ENCODE peak calls at places on chromosomes 3 and 15, in four cellular contexts. One of them, this sample, is unnamed.

GRCh38 chr3:129370248-129370964 is 58.0 kb downstream of the EFCAB12 start:
- DNase-seq in heart left ventricle: no peak
- DNase-seq in renal cortical epithelial cell: no peak
- DNase-seq in kidney glomerular epithelial cell: no peak
- DNase-seq in this sample: no peak

GRCh38 chr3:136811701-136812100 is 7.2 kb upstream of the SLC35G2 start:
- DNase-seq in kidney glomerular epithelial cell: no peak
- DNase-seq in renal cortical epithelial cell: no peak
- DNase-seq in heart left ventricle: no peak
- DNase-seq in this sample: no peak

GRCh38 chr3:85081191-85081895 is 122.6 kb downstream of the CADM2 start:
- DNase-seq in renal cortical epithelial cell: peak
- DNase-seq in heart left ventricle: no peak
- DNase-seq in kidney glomerular epithelial cell: peak
- DNase-seq in this sample: no peak

GRCh38 chr3:42492508-42493080 is 9.8 kb upstream of the VIPR1 start:
- DNase-seq in heart left ventricle: peak
- DNase-seq in renal cortical epithelial cell: no peak
- DNase-seq in kidney glomerular epithelial cell: no peak
- DNase-seq in this sample: no peak

GRCh38 chr3:4533489-4534443 is 40.6 kb downstream of the ITPR1 start:
- DNase-seq in renal cortical epithelial cell: peak
- DNase-seq in heart left ventricle: no peak
- DNase-seq in kidney glomerular epithelial cell: no peak
- DNase-seq in this sample: no peak

GRCh38 chr15:30917013-30917412 is 13.3 kb downstream of the FAN1 start:
- DNase-seq in kidney glomerular epithelial cell: no peak
- DNase-seq in heart left ventricle: no peak
- DNase-seq in renal cortical epithelial cell: no peak
- DNase-seq in this sample: no peak

GRCh38 chr3:29144807-29145206 is 136.1 kb upstream of the RBMS3 start:
- DNase-seq in kidney glomerular epithelial cell: peak
- DNase-seq in renal cortical epithelial cell: peak
- DNase-seq in heart left ventricle: peak
- DNase-seq in this sample: peak

GRCh38 chr3:168684519-168684918 is 588.8 kb upstream of the GOLIM4 start:
- DNase-seq in heart left ventricle: no peak
- DNase-seq in kidney glomerular epithelial cell: no peak
- DNase-seq in renal cortical epithelial cell: no peak
- DNase-seq in this sample: no peak

GRCh38 chr3:42071720-42072582 is 19.2 kb upstream of the TRAK1 start:
- DNase-seq in heart left ventricle: peak
- DNase-seq in renal cortical epithelial cell: peak
- DNase-seq in kidney glomerular epithelial cell: peak
- DNase-seq in this sample: peak

GRCh38 chr3:18868911-18869689 is 279.2 kb upstream of the KCNH8 start:
- DNase-seq in kidney glomerular epithelial cell: no peak
- DNase-seq in renal cortical epithelial cell: no peak
- DNase-seq in heart left ventricle: no peak
- DNase-seq in this sample: no peak

GRCh38 chr3:38575279-38575843 is 74.1 kb downstream of the SCN5A start:
- DNase-seq in renal cortical epithelial cell: no peak
- DNase-seq in kidney glomerular epithelial cell: no peak
- DNase-seq in heart left ventricle: peak
- DNase-seq in this sample: peak

GRCh38 chr3:15160662-15161061 is 45.4 kb upstream of the CAPN7 start:
- DNase-seq in kidney glomerular epithelial cell: no peak
- DNase-seq in renal cortical epithelial cell: no peak
- DNase-seq in heart left ventricle: no peak
- DNase-seq in this sample: no peak

This sample was measured in testis.